ENCODE peak calls at places on chromosome 6, in four cellular contexts. H, J, V and Q are unnamed samples.

GRCh38 chr6:44416103-44416502 is 28.6 kb downstream of the CDC5L start:
- DNase-seq in H (no peak), J (no peak), V (no peak), Q (no peak)

GRCh38 chr6:113825776-113826175 is 31.4 kb upstream of the MARCKS start:
- DNase-seq in H (no peak), J (no peak), V (no peak), Q (no peak)

GRCh38 chr6:20833881-20834515 is 299.7 kb downstream of the CDKAL1 start:
- DNase-seq in H (no peak), J (no peak), V (no peak), Q (no peak)

GRCh38 chr6:55819811-55820210 is 55.6 kb downstream of the BMP5 start:
- DNase-seq in H (no peak), J (no peak), V (no peak), Q (no peak)

GRCh38 chr6:83226517-83226916 is 33.4 kb downstream of the RWDD2A start:
- DNase-seq in H (no peak), J (no peak), V (no peak), Q (no peak)

GRCh38 chr6:34490390-34491090 is 24.7 kb downstream of the PACSIN1 start:
- DNase-seq in H (no peak), J (no peak), V (no peak), Q (no peak)

GRCh38 chr6:170036916-170037315 is 254.0 kb downstream of the DLL1 start:
- DNase-seq in H (no peak), J (no peak), V (no peak), Q (no peak)

GRCh38 chr6:129490551-129491245 is 219.3 kb downstream of the ARHGAP18 start:
- DNase-seq in H (peak), J (peak), V (peak), Q (peak)

GRCh38 chr6:132792510-132792909 is 5.9 kb downstream of the SLC18B1 start:
- DNase-seq in H (no peak), J (no peak), V (no peak), Q (no peak)

GRCh38 chr6:110671447-110671846 is 143.8 kb downstream of the CDK19 start:
- DNase-seq in H (no peak), J (no peak), V (no peak), Q (no peak)

GRCh38 chr6:15327271-15327670 is 81.4 kb downstream of the JARID2 start:
- DNase-seq in H (peak), J (no peak), V (peak), Q (no peak)
- TF ChIP-seq SPI1 in H (no peak), J (no peak), V (no peak), Q (no peak)

GRCh38 chr6:6760054-6760453 is 171.5 kb downstream of the LY86 start:
- DNase-seq in H (no peak), J (no peak), V (no peak), Q (no peak)

GRCh38 chr6:6758546-6758914 is 170.0 kb downstream of the LY86 start:
- DNase-seq in H (no peak), J (no peak), V (no peak), Q (no peak)

GRCh38 chr6:6753301-6753700 is 164.8 kb downstream of the LY86 start:
- DNase-seq in H (no peak), J (no peak), V (no peak), Q (no peak)

GRCh38 chr6:6764764-6765434 is 176.4 kb downstream of the LY86 start:
- DNase-seq in H (peak), J (no peak), V (no peak), Q (no peak)

DNA sequence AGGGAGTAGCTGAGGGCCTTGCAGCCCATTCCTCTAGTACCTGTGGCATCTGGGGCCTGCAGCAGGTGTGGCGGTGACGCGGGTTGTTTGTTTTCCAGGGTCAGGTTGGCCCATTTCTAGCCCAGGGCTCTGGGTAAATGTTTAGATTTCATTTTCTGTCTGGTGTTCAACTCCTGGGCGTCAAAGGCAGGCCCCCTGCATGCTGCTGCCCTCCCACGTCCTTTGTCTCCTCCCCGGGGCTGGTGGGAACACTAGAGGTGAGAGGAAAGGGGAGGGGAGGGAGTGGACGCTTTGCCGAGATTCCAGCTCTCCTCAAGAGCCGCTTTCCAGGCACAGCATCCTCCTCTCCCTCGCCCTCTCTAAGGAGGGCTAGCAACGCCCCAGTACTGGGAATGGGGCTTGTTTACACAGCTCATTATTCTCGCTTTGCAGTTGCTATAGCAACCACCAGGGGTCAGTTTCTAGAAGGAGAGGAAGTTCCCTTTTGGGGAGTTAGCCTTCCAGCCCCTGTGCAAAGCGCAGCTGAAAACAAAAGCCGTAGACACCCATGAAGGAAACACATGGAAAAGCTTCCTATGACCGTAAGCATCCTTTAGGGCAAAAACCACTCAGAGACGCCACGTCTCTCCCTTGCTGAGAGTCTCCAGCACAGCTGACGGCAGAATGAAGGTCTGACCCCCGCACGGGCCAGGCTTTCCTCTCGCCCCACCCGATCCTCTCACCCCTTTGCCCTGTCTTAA is 170.6 kb downstream of the LY86 start:
- DNase-seq in H (peak), J (peak), V (peak), Q (peak)
- TF ChIP-seq SPI1 in H (peak), J (peak), V (peak), Q (peak)

GRCh38 chr6:157770946-157771345 is 52.1 kb upstream of the SNX9 start:
- DNase-seq in H (no peak), J (no peak), V (no peak), Q (no peak)
- TF ChIP-seq SPI1 in H (no peak), J (no peak), V (no peak), Q (no peak)

GRCh38 chr6:156787569-156788492 is 10.7 kb downstream of the ARID1B start:
- DNase-seq in H (no peak), J (no peak), V (no peak), Q (no peak)
- TF ChIP-seq SPI1 in H (no peak), J (no peak), V (no peak), Q (no peak)

GRCh38 chr6:148502773-148503135 is 160.1 kb downstream of the SASH1 start:
- DNase-seq in H (no peak), J (no peak), V (no peak), Q (no peak)
- TF ChIP-seq SPI1 in H (no peak), J (no peak), V (no peak), Q (no peak)

GRCh38 chr6:166623318-166623717 is 3.7 kb downstream of the RPS6KA2 start:
- DNase-seq in H (no peak), J (no peak), V (no peak), Q (no peak)
- TF ChIP-seq SPI1 in H (no peak), J (no peak), V (no peak), Q (no peak)

DNA sequence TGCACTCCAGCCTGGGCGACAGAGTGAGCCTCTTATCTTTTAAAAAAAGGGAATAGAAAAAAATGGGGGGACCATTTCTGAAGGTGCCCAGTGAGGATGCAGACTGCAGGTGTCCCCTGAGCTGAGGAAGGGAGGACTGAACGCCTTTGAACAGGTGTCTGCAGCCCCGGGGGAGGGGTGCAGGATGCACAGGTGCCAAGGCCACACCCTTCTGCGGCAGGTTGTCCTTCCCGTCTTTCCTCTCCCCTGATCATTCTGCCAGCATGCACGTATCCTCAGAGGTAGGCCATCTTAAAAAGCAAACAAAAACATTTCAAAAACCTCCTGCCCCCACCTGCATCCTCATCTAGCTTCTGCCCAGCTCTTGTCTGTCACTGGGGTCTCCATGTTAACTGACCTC is 101.3 kb downstream of the MTHFD1L start:
- DNase-seq in H (no peak), J (no peak), V (no peak), Q (no peak)
- TF ChIP-seq SPI1 in H (no peak), J (no peak), V (no peak), Q (no peak)